ENCODE peak calls at places on chromosomes 4 and X, in five cellular contexts. N is tibial artery, S is breast epithelium, R is stomach, J is trophoblast cell. F is an unnamed sample. For H3K4me1 and H3K27me3, the result is how much of the 10 kb centered on the place peaks cover.

GRCh38 chr4:115664285-115664684 is 550.9 kb upstream of the NDST4 start:
- DNase-seq in S (no peak), N (no peak), J (no peak), R (no peak), F (no peak)

GRCh38 chr4:53089940-53090729 is 228.0 kb downstream of the RASL11B start:
- DNase-seq in S (no peak), R (no peak), J (no peak), N (no peak), F (no peak)

GRCh38 chr4:20422398-20422797 is 170.7 kb downstream of the SLIT2 start:
- DNase-seq in N (no peak), S (no peak), R (peak), J (peak), F (peak)

GRCh38 chr4:53777244-53777984 is 186.1 kb upstream of the LNX1 start:
- DNase-seq in N (no peak), S (no peak), J (peak), R (no peak), F (peak)

GRCh38 chr4:139922625-139923024 is 231.4 kb downstream of the MAML3 start:
- DNase-seq in S (no peak), J (no peak), R (no peak), N (no peak), F (no peak)

GRCh38 chr4:10006236-10006603 is 15.1 kb downstream of the SLC2A9 start:
- DNase-seq in J (peak), S (peak), R (peak), N (peak), F (peak)

GRCh38 chrX:12390301-12390700 is 252.0 kb downstream of the FRMPD4 start:
- DNase-seq in S (no peak), N (no peak), J (no peak), R (no peak), F (no peak)

GRCh38 chr4:88215351-88215750 is 56.9 kb upstream of the ABCG2 start:
- DNase-seq in S (no peak), R (no peak), N (no peak), J (no peak), F (no peak)

GRCh38 chr4:173200103-173200502 is 31.5 kb downstream of the GALNT7 start:
- DNase-seq in R (no peak), S (no peak), N (no peak), J (no peak), F (no peak)

GRCh38 chr4:185399466-185399865 is 2.8 kb downstream of the ANKRD37 start:
- DNase-seq in J (no peak), S (no peak), R (no peak), N (no peak), F (peak)

GRCh38 chrX:115311666-115312065 is 22.2 kb downstream of the LUZP4 start:
- DNase-seq in S (no peak), J (no peak), R (no peak), N (no peak), F (no peak)

GRCh38 chr4:122665148-122665547 is 44.3 kb upstream of the IL21 start:
- DNase-seq in R (no peak), S (no peak), N (no peak), J (no peak), F (no peak)

GRCh38 chrX:139692908-139693307 is 15.1 kb downstream of the MCF2 start:
- DNase-seq in S (no peak), R (no peak), N (no peak), J (no peak), F (no peak)

GRCh38 chrX:38514014-38514854 is 47.1 kb upstream of the TSPAN7 start:
- DNase-seq in S (no peak), J (no peak), R (no peak), N (no peak), F (peak)

GRCh38 chrX:129980540-129981206 is 1.8 kb upstream of the BCORL1 start:
- DNase-seq in N (peak), R (peak), S (no peak), J (peak), F (no peak)

GRCh38 chr4:113636877-113637276 is 124.7 kb downstream of the CAMK2D start:
- DNase-seq in R (no peak), J (no peak), S (no peak), N (no peak), F (peak)

GRCh38 chr4:165474784-165475705 is 96.2 kb downstream of the CPE start:
- DNase-seq in N (no peak), S (no peak), R (no peak), J (no peak), F (no peak)

GRCh38 chrX:71106427-71106826 is at the start of gene CXorf65:
- DNase-seq in J (no peak), S (no peak), R (no peak), N (no peak), F (no peak)
- H3K4me1 ChIP-seq in J (under half), S (under half), R (under half), N (under half), F (under half)

GRCh38 chrX:71910526-71911022 is at the start of gene NHSL2:
- DNase-seq in S (no peak), J (no peak), R (no peak), N (peak), F (no peak)
- H3K27me3 ChIP-seq in S (under half), J (under half), R (half or more), N (under half), F (under half)

GRCh38 chr4:39978904-39979303 is 1.2 kb upstream of the PDS5A start:
- DNase-seq in S (no peak), N (no peak), J (no peak), R (no peak), F (no peak)
- H3K27ac ChIP-seq in S (no peak), N (peak), J (no peak), R (no peak), F (no peak)

GRCh38 chrX:20742106-20742505 is 475.4 kb upstream of the RPS6KA3 start:
- DNase-seq in S (peak), N (no peak), J (no peak), R (no peak), F (peak)
- H3K4me1 ChIP-seq in S (under half), N (under half), J (under half), R (under half), F (under half)

DNA sequence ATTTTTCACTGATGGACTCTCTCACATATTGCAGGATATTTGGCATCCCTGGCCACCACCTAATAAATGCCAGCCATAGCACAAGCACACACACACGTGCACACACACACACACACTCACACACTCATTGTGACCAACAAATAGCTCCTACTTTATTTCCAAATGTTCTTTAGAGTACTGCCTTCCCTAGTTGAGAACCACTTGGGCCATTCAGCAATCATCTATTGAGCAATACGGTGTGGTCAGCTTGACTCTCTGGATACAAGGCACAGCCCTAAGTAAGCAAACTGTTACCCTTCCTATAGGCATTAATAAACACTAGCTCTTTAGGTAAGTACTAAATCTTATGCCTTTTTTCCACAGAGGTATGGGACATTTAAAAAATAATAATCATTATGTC is 21.1 kb downstream of the CORIN start:
- DNase-seq in S (no peak), R (no peak), J (no peak), N (no peak), F (no peak)
- H3K27me3 ChIP-seq in S (under half), R (under half), J (under half), N (under half), F (under half)

GRCh38 chrX:147914609-147915008 is 2.9 kb downstream of the FMR1 start:
- DNase-seq in S (no peak), J (no peak), R (no peak), N (no peak), F (no peak)

GRCh38 chrX:147920161-147920666 is 8.5 kb downstream of the FMR1 start:
- DNase-seq in N (no peak), S (no peak), R (no peak), J (peak), F (no peak)

GRCh38 chrX:147916375-147916968 is 4.8 kb downstream of the FMR1 start:
- DNase-seq in R (no peak), J (no peak), N (no peak), S (no peak), F (no peak)

GRCh38 chrX:147913570-147913969 is 1.9 kb downstream of the FMR1 start:
- DNase-seq in N (no peak), J (no peak), S (no peak), R (no peak), F (no peak)

GRCh38 chrX:147917700-147918694 is 6.3 kb downstream of the FMR1 start:
- DNase-seq in N (no peak), S (no peak), J (no peak), R (no peak), F (no peak)
- H3K27ac ChIP-seq in N (no peak), S (no peak), J (no peak), R (no peak), F (no peak)

GRCh38 chr4:74460833-74461232 is 15.9 kb downstream of the AREG start:
- DNase-seq in S (no peak), R (no peak), J (no peak), N (no peak), F (no peak)
- H3K4me1 ChIP-seq in S (under half), R (under half), J (under half), N (under half), F (under half)